ENCODE peak calls at places on chromosomes 2 and 18, in five cellular contexts. S, I, Q, R and L are unnamed samples.
A peak's percentile ranks its signal among the peaks of the same experiment; 100 is the strongest.

GRCh38 chr2:189276277-189276676 is 96.7 kb upstream of the COL5A2 start:
- DNase-seq in S (no peak), I (no peak), Q (no peak), R (no peak), L (no peak)

GRCh38 chr2:86308356-86308755 is 29.1 kb downstream of the REEP1 start:
- DNase-seq in S (no peak), I (no peak), Q (no peak), R (no peak), L (no peak)

GRCh38 chr2:98833172-98833916 is 102.4 kb upstream of the MGAT4A start:
- DNase-seq in S (no peak), I (no peak), Q (no peak), R (no peak), L (no peak)

GRCh38 chr18:70243131-70243530 is 37.6 kb upstream of the RTTN start:
- DNase-seq in S (no peak), I (peak; percentile 55), Q (no peak), R (no peak), L (no peak)

GRCh38 chr2:3535794-3536681 is 16.7 kb upstream of the ADI1 start:
- DNase-seq in S (peak; percentile 50), I (peak; percentile 26), Q (peak; percentile 88), R (no peak), L (peak; percentile 37)

GRCh38 chr18:12093520-12094257 is at the start of gene ANKRD62:
- DNase-seq in S (peak; percentile 42), I (no peak), Q (no peak), R (no peak), L (no peak)

GRCh38 chr2:240797500-240797895 is 22.5 kb downstream of the KIF1A start:
- DNase-seq in S (no peak), I (no peak), Q (no peak), R (no peak), L (no peak)

GRCh38 chr18:59616501-59616900 is 80.7 kb downstream of the CCBE1 start:
- DNase-seq in S (no peak), I (no peak), Q (no peak), R (no peak), L (no peak)

GRCh38 chr18:23512641-23513040 is 9.3 kb downstream of the RMC1 start:
- DNase-seq in S (no peak), I (no peak), Q (no peak), R (no peak), L (no peak)

GRCh38 chr2:55112229-55113016 is 62.2 kb upstream of the RTN4 start:
- DNase-seq in S (peak; percentile 36), I (no peak), Q (peak; percentile 44), R (no peak), L (no peak)

GRCh38 chr2:172179045-172179742 is 76.5 kb upstream of the DLX2 start:
- DNase-seq in S (no peak), I (no peak), Q (no peak), R (no peak), L (no peak)

GRCh38 chr18:51342815-51343214 is 145.3 kb upstream of the MEX3C start:
- DNase-seq in S (no peak), I (no peak), Q (peak; percentile 7), R (no peak), L (no peak)

GRCh38 chr18:23992119-23992940 is 22.2 kb upstream of the TTC39C start:
- DNase-seq in S (no peak), I (no peak), Q (no peak), R (no peak), L (peak; percentile 50)

GRCh38 chr2:72211777-72212515 is 64.3 kb upstream of the CYP26B1 start:
- DNase-seq in S (no peak), I (no peak), Q (no peak), R (no peak), L (no peak)

GRCh38 chr2:47221956-47222355 is 66.8 kb upstream of the STPG4 start:
- DNase-seq in S (no peak), I (no peak), Q (no peak), R (no peak), L (no peak)

GRCh38 chr18:50671376-50671775 is 111.5 kb downstream of the MAPK4 start:
- DNase-seq in S (no peak), I (no peak), Q (no peak), R (no peak), L (no peak)

GRCh38 chr2:106886916-106887758 is 1.2 kb upstream of the ST6GAL2 start:
- DNase-seq in S (no peak), I (no peak), Q (no peak), R (no peak), L (peak; percentile 81)

GRCh38 chr2:231714639-231715498 is 6.5 kb downstream of the PTMA start:
- DNase-seq in S (peak; percentile 49), I (peak; percentile 38), Q (peak; percentile 84), R (peak; percentile 40), L (peak; percentile 76)

GRCh38 chr2:69762513-69763494 is 20.9 kb downstream of the ANXA4 start:
- DNase-seq in S (no peak), I (no peak), Q (no peak), R (no peak), L (no peak)

GRCh38 chr2:127588241-127588640 is 52.8 kb downstream of the MYO7B start:
- DNase-seq in S (no peak), I (no peak), Q (no peak), R (no peak), L (no peak)

GRCh38 chr18:12388440-12388839 is 11.4 kb upstream of the AFG3L2 start:
- DNase-seq in S (no peak), I (no peak), Q (no peak), R (no peak), L (no peak)

GRCh38 chr2:134170700-134171099 is 83.2 kb upstream of the MGAT5 start:
- DNase-seq in S (no peak), I (no peak), Q (no peak), R (no peak), L (no peak)

GRCh38 chr2:14094592-14094991 is 537.9 kb upstream of the LRATD1 start:
- DNase-seq in S (no peak), I (no peak), Q (no peak), R (no peak), L (no peak)

GRCh38 chr2:231781798-231782726 is 980 bp upstream of the PDE6D start:
- DNase-seq in S (peak; percentile 11), I (peak; percentile 10), Q (no peak), R (peak; percentile 23), L (no peak)

GRCh38 chr2:222783592-222783991 is 77.2 kb upstream of the ACSL3 start:
- DNase-seq in S (no peak), I (no peak), Q (no peak), R (no peak), L (no peak)

GRCh38 chr2:31467426-31467825 is 52.9 kb upstream of the XDH start:
- DNase-seq in S (no peak), I (no peak), Q (no peak), R (no peak), L (no peak)

GRCh38 chr2:30422437-30422805 is 24.6 kb upstream of the LCLAT1 start:
- DNase-seq in S (no peak), I (peak; percentile 37), Q (no peak), R (peak; percentile 39), L (peak; percentile 70)
- H2AFZ ChIP-seq in S (peak overlapping the region; percentile 22), I (peak overlapping the region; percentile 70), Q (no peak overlapping the region), R (peak overlapping the region; percentile 19), L (peak overlapping the region; percentile 84)

DNA sequence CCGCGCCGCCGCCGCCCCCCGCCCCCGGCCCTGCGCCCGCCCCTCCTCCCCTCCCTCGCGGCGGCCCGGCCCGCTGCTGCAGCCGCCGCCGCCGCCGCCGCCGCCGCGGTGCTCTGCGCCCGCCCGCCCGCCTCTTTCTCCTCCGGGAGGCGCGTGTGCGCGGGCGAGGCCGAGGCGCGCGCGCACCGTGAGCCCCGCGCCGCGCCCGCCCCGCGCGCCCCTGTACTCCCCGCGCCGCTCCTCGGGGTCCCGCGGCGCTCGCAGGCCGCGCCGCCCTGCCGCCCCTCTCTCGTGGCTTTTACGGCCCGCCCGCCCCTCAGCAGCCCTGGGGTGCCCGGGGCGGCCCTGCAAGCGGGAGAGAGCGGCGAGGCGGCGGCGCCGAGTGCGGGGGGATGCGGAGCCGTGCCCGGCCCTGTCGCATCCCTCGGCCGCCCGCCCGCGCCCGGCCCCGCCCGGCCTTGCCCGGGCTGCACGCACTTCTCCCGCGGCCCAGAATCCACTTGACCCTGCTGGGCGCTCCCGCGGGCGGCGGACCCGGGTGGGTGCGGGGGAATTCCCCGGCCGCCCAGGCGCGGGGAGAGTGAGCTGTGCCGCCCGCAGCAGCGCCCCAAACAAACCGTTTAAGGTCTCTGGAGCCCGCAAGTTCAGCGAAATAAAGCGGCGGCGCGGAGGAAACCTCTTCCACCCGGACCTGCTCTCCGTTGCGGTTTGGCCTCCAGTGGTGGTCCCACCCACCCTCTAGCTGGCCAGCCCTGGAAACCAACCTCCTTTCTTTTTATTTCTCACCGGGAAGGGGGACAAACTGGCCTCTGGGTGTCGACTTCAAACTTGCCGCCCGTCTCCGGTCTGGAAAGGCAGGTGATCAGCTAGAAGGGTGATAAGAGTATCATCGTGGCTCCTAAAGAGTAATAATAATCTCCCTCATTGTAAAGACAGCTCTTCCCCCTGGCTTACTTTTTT is 37.4 kb downstream of the AFF3 start:
- DNase-seq in S (peak; percentile 16), I (no peak), Q (no peak), R (no peak), L (peak; percentile 90)
- TF ChIP-seq YY1 in S (no peak), I (no peak), Q (no peak), R (no peak), L (no peak)

GRCh38 chr2:36058076-36058475 is 297.5 kb upstream of the CRIM1 start:
- DNase-seq in S (no peak), I (no peak), Q (no peak), R (no peak), L (no peak)

GRCh38 chr2:36052819-36053218 is 302.8 kb upstream of the CRIM1 start:
- DNase-seq in S (no peak), I (no peak), Q (no peak), R (no peak), L (no peak)
- H2AFZ ChIP-seq in S (no peak overlapping the region), I (no peak overlapping the region), Q (no peak overlapping the region), R (no peak overlapping the region), L (no peak overlapping the region)

DNA sequence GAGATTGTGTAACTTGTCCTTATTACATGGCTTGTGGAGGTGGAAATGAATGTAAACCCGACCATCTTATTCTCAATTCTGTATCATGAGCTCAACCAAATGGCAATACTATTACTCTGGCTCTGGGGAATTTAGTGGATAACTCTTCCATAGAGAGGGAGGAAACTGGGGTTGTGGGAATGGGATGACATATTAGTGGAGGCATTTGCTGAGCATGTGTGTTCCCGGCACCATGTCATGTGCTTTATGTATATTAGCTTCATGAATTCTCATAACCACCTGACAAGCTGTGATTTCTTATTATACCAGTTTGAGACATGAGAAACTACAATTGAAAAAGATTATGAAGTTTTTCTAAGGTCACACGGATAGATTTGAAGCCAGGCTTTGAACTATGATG is 112.8 kb upstream of the TMEFF2 start:
- DNase-seq in S (no peak), I (no peak), Q (no peak), R (no peak), L (no peak)
- TF ChIP-seq YY1 in S (no peak), I (no peak), Q (no peak), R (no peak), L (no peak)